ENCODE peak calls at places on chromosome 15, in eight cellular contexts. T is IMR-90, N is hepatocyte, R is mammary epithelial cell, C is DND-41, S is PC-9, H is GM23248, X is upper lobe of right lung. I is an unnamed sample. For H3K4me1, the result is how much of the 10 kb centered on the place peaks cover.

GRCh38 chr15:69893863-69894262 is 203.9 kb downstream of the TLE3 start:
- DNase-seq in X (no peak), S (no peak), R (peak), N (peak), T (peak), C (no peak), H (peak), I (peak)

GRCh38 chr15:73072894-73073293 is 20.6 kb downstream of the NEO1 start:
- DNase-seq in T (no peak), R (no peak), X (no peak), C (no peak), N (no peak), H (no peak), S (no peak), I (no peak)

GRCh38 chr15:50100484-50100883 is 18.5 kb downstream of the ATP8B4 start:
- DNase-seq in R (no peak), N (no peak), X (no peak), S (no peak), H (peak), C (no peak), T (no peak), I (no peak)

GRCh38 chr15:39579487-39580116 is 1.3 kb upstream of the THBS1 start:
- DNase-seq in X (peak), T (peak), R (peak), H (peak), N (peak), S (peak), C (no peak), I (peak)

GRCh38 chr15:31457161-31457560 is 130.5 kb downstream of the KLF13 start:
- DNase-seq in H (peak), N (no peak), S (no peak), R (peak), C (no peak), X (peak), T (no peak), I (no peak)

GRCh38 chr15:68387288-68388143 is 44.4 kb downstream of the ITGA11 start:
- DNase-seq in S (no peak), H (no peak), R (no peak), C (no peak), N (no peak), T (peak), X (peak), I (peak)

GRCh38 chr15:74584779-74585178 is 30.9 kb upstream of the CLK3 start:
- DNase-seq in H (no peak), N (no peak), S (no peak), R (no peak), X (no peak), C (no peak), T (no peak), I (no peak)

GRCh38 chr15:74122403-74123130 is 7.8 kb upstream of the ISLR2 start:
- DNase-seq in C (no peak), T (no peak), R (no peak), H (no peak), N (no peak), S (no peak), X (no peak), I (no peak)

GRCh38 chr15:68450192-68450591 is 18.2 kb upstream of the ITGA11 start:
- DNase-seq in C (no peak), T (no peak), X (no peak), R (no peak), H (no peak), N (no peak), S (no peak), I (no peak)

GRCh38 chr15:74978503-74978902 is 16.9 kb upstream of the SCAMP5 start:
- DNase-seq in T (peak), H (peak), X (no peak), C (peak), N (no peak), R (no peak), S (no peak), I (peak)

GRCh38 chr15:38647683-38648082 is 83.1 kb upstream of the RASGRP1 start:
- DNase-seq in H (peak), N (peak), X (no peak), T (peak), R (peak), S (no peak), C (no peak), I (peak)

GRCh38 chr15:24954783-24955548 is at the start of the genes SNRPN and SNURF:
- DNase-seq in X (peak), T (peak), S (no peak), R (peak), C (peak), H (peak), N (peak), I (peak)

GRCh38 chr15:71337197-71337845 is 222.1 kb downstream of the THSD4 start:
- DNase-seq in X (no peak), R (peak), C (no peak), H (no peak), N (peak), T (no peak), S (peak), I (peak)

GRCh38 chr15:32683231-32683630 is 34.6 kb upstream of the GREM1 start:
- DNase-seq in S (no peak), C (no peak), N (no peak), H (peak), T (no peak), R (no peak), X (no peak), I (no peak)

GRCh38 chr15:78726870-78727551 is 84.3 kb downstream of the ADAMTS7 start:
- DNase-seq in C (peak), X (no peak), R (peak), H (peak), S (peak), T (no peak), N (no peak), I (peak)

GRCh38 chr15:33100314-33100713 is 94.2 kb downstream of the FMN1 start:
- DNase-seq in N (no peak), X (no peak), C (no peak), S (no peak), H (no peak), T (no peak), R (no peak), I (no peak)

GRCh38 chr15:56356616-56357015 is 8.6 kb upstream of the TEX9 start:
- DNase-seq in T (no peak), S (peak), N (no peak), C (no peak), X (no peak), R (peak), H (peak), I (no peak)

GRCh38 chr15:56732881-56733130 is 503 bp downstream of the ZNF280D start:
- DNase-seq in H (no peak), T (no peak), R (no peak), N (no peak), C (no peak), S (no peak), X (no peak), I (no peak)

GRCh38 chr15:100832178-100832942 is 47.3 kb upstream of the ALDH1A3 start:
- DNase-seq in X (no peak), N (no peak), S (no peak), C (no peak), R (no peak), H (no peak), T (no peak), I (no peak)

GRCh38 chr15:94229591-94230365 is 1.6 kb upstream of the MCTP2 start:
- DNase-seq in C (peak), X (no peak), R (peak), T (no peak), H (no peak), S (no peak), N (no peak), I (peak)

GRCh38 chr15:70063284-70063991 is 34.3 kb downstream of the TLE3 start:
- DNase-seq in H (no peak), C (no peak), R (no peak), S (no peak), X (peak), N (peak), T (no peak), I (no peak)

GRCh38 chr15:39431371-39431770 is 149.5 kb upstream of the THBS1 start:
- DNase-seq in S (no peak), T (peak), C (no peak), N (no peak), H (peak), R (no peak), X (no peak), I (no peak)

GRCh38 chr15:30939161-30939560 is 35.4 kb downstream of the FAN1 start:
- DNase-seq in T (no peak), X (no peak), R (no peak), H (no peak), N (no peak), C (no peak), S (no peak), I (no peak)

GRCh38 chr15:27353837-27354236 is 382.9 kb downstream of the GABRG3 start:
- DNase-seq in C (no peak), X (no peak), T (no peak), N (peak), S (no peak), H (peak), R (no peak), I (no peak)

GRCh38 chr15:75738647-75739325 is 26.1 kb upstream of the CSPG4 start:
- DNase-seq in N (peak), C (peak), R (peak), T (peak), H (peak), S (peak), X (peak), I (peak)

GRCh38 chr15:63054985-63055384 is 12.4 kb downstream of the TPM1 start:
- DNase-seq in H (peak), N (peak), T (no peak), C (no peak), R (no peak), S (no peak), X (no peak), I (peak)

GRCh38 chr15:63052128-63052826 is 9.7 kb downstream of the TPM1 start:
- DNase-seq in C (no peak), X (no peak), R (no peak), H (peak), T (no peak), S (no peak), N (no peak), I (peak)

GRCh38 chr15:63051701-63052066 is 9.1 kb downstream of the TPM1 start:
- DNase-seq in N (no peak), T (no peak), C (no peak), H (no peak), R (no peak), S (no peak), X (no peak), I (no peak)

GRCh38 chr15:63054281-63054683 is 11.7 kb downstream of the TPM1 start:
- DNase-seq in H (peak), X (no peak), N (peak), R (no peak), C (no peak), S (no peak), T (no peak), I (peak)

GRCh38 chr15:63052961-63053698 is 10.6 kb downstream of the TPM1 start:
- DNase-seq in C (no peak), R (no peak), H (peak), S (no peak), N (peak), T (no peak), X (no peak), I (peak)
- H3K4me3 ChIP-seq in C (no peak), R (no peak), H (peak), S (no peak), N (no peak), T (no peak), X (no peak), I (peak)

GRCh38 chr15:92636950-92637481 is 18.6 kb downstream of the FAM174B start:
- DNase-seq in X (peak), S (peak), R (peak), H (no peak), N (no peak), T (no peak), C (no peak), I (no peak)

GRCh38 chr15:92638291-92638708 is 17.3 kb downstream of the FAM174B start:
- DNase-seq in C (no peak), X (no peak), T (peak), S (peak), H (no peak), N (peak), R (no peak), I (peak)

GRCh38 chr15:92636401-92636949 is 19.1 kb downstream of the FAM174B start:
- DNase-seq in X (no peak), N (no peak), S (no peak), R (no peak), T (no peak), C (no peak), H (no peak), I (no peak)

GRCh38 chr15:92638709-92639365 is 16.7 kb downstream of the FAM174B start:
- DNase-seq in S (peak), X (peak), H (no peak), T (no peak), N (no peak), R (no peak), C (no peak), I (no peak)

DNA sequence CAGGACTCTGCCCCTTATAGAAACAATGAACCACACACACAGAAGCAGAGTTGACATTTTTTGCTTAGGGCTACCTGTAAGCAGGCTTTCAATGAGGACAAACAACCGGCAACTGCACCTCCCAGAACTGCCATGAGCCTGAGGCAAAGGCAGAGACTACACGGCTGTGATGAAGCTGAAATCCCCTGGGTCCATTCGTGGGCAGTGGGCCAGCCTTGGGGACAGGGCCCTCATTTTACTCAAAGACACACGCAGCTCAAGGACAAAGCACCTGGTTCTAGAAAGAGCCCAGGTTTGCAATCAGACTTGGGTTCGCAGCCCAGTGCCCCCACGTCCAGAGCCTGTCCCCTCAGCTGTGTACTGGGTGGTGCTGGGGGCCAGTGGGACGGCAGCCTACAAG is 18.0 kb downstream of the FAM174B start:
- DNase-seq in C (no peak), R (no peak), S (no peak), X (no peak), N (no peak), H (no peak), T (no peak), I (no peak)
- H3K4me1 ChIP-seq in C (under half), R (under half), S (half or more), X (under half), N (under half), H (under half), T (under half), I (under half)

GRCh38 chr15:90560229-90560771 is 30.6 kb downstream of the CRTC3 start:
- DNase-seq in S (no peak), T (peak), H (peak), N (peak), C (no peak), R (peak), X (no peak), I (peak)

GRCh38 chr15:90559119-90559518 is 29.4 kb downstream of the CRTC3 start:
- DNase-seq in N (no peak), S (no peak), H (no peak), T (no peak), R (no peak), X (no peak), C (no peak), I (no peak)

GRCh38 chr15:90557147-90557546 is 27.4 kb downstream of the CRTC3 start:
- DNase-seq in R (no peak), N (no peak), X (no peak), C (no peak), S (no peak), T (peak), H (no peak), I (no peak)

GRCh38 chr15:90558182-90558581 is 28.5 kb downstream of the CRTC3 start:
- DNase-seq in H (peak), X (no peak), N (peak), S (no peak), R (no peak), T (no peak), C (no peak), I (peak)

GRCh38 chr15:90557651-90558084 is 27.9 kb downstream of the CRTC3 start:
- DNase-seq in H (peak), S (no peak), N (peak), R (no peak), C (no peak), X (no peak), T (peak), I (peak)
- H3K4me3 ChIP-seq in H (no peak), S (no peak), N (no peak), R (no peak), C (no peak), X (no peak), T (no peak), I (no peak)

GRCh38 chr15:66897971-66898370 is 167.4 kb upstream of the SMAD3 start:
- DNase-seq in T (no peak), R (no peak), S (no peak), C (no peak), H (no peak), N (no peak), X (no peak), I (no peak)
- H3K4me1 ChIP-seq in T (under half), R (under half), S (under half), C (under half), H (under half), N (under half), X (under half), I (under half)

GRCh38 chr15:65832549-65833364 is 36.5 kb upstream of the RAB11A start:
- DNase-seq in T (peak), X (peak), C (peak), S (peak), H (peak), N (peak), R (peak), I (peak)
- H3K4me3 ChIP-seq in T (peak), X (peak), C (no peak), S (peak), H (peak), N (no peak), R (no peak), I (peak)

DNA sequence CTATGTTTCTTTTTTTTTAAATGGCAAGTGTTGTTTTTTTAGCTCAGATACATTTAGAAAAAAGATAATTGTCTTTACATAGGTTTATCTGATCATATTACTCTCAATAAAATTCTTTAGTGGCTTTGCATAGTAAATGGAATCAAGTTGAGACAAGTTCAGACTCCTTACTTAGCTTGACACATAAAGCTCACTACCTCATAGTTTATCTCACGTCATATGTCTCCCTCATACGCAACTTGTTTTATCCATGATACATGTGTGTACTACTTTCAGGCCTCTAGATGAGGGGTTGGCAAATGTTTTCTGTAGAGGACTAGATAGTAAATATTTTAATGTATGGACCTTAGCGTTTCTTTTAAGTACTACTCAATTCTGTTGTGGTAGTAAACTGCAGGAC is 28.3 kb upstream of the MGA start:
- DNase-seq in R (peak), S (no peak), H (no peak), C (no peak), N (no peak), T (no peak), X (no peak), I (no peak)
- H3K4me1 ChIP-seq in R (under half), S (under half), H (under half), C (under half), N (under half), T (under half), X (under half), I (under half)

I was measured in mesenchymal stem cell.